ENCODE peak calls at places on chromosomes 5 and 9, in four cellular contexts. F is endothelial cell; U is stimulated activated CD4-positive, alpha-beta T cell treated with anti-CD3 and anti-CD28 coated beads, Interleukin-1b, Interleukin-23, amount 100 ng/mL, for 1 hour; D is right cardiac atrium. H is an unnamed sample.

GRCh38 chr9:97638666-97639065 is 5.0 kb downstream of the NCBP1 start:
- DNase-seq in F (no peak), U (no peak), D (no peak), H (no peak)

GRCh38 chr5:19795218-19795617 is 192.8 kb downstream of the CDH18 start:
- DNase-seq in F (no peak), U (no peak), D (no peak), H (no peak)

GRCh38 chr5:160071521-160072299 is 47.5 kb downstream of the PWWP2A start:
- DNase-seq in F (peak), U (no peak), D (peak), H (no peak)

GRCh38 chr9:116288658-116289057 is 135.1 kb downstream of the PAPPA start:
- DNase-seq in F (no peak), U (no peak), D (no peak), H (no peak)

GRCh38 chr9:116565986-116566385 is 121.1 kb upstream of the TRIM32 start:
- DNase-seq in F (no peak), U (no peak), D (no peak), H (no peak)

GRCh38 chr5:180209137-180209581 is at the start of gene RASGEF1C:
- DNase-seq in F (peak), U (peak), D (peak), H (peak)

GRCh38 chr5:160463775-160464465 is 42.3 kb downstream of the PTTG1 start:
- DNase-seq in F (no peak), U (no peak), D (no peak), H (no peak)

GRCh38 chr9:109640232-109641078 is 139.5 kb upstream of the PALM2AKAP2 start:
- DNase-seq in F (peak), U (no peak), D (peak), H (peak)

GRCh38 chr5:14534773-14535172 is 46.8 kb upstream of the OTULINL start:
- DNase-seq in F (no peak), U (no peak), D (no peak), H (no peak)

GRCh38 chr5:151742870-151743294 is 15.5 kb downstream of the ATOX1 start:
- DNase-seq in F (peak), U (no peak), D (peak), H (peak)

GRCh38 chr5:140420665-140421361 is 19.2 kb downstream of the ANKHD1 start:
- DNase-seq in F (no peak), U (no peak), D (no peak), H (no peak)

GRCh38 chr9:88828018-88828417 is 163.2 kb upstream of the S1PR3 start:
- DNase-seq in F (no peak), U (no peak), D (peak), H (no peak)

GRCh38 chr9:88747768-88748167 is 212.8 kb downstream of the NXNL2 start:
- DNase-seq in F (no peak), U (no peak), D (no peak), H (no peak)

GRCh38 chr9:137828527-137829259 is 48.9 kb upstream of the CACNA1B start:
- DNase-seq in F (peak), U (no peak), D (no peak), H (no peak)

GRCh38 chr9:19875291-19875910 is 86.6 kb upstream of the SLC24A2 start:
- DNase-seq in F (no peak), U (no peak), D (no peak), H (no peak)

GRCh38 chr9:137445930-137446431 is 4.8 kb upstream of the ENTPD8 start:
- DNase-seq in F (no peak), U (no peak), D (peak), H (peak)

GRCh38 chr5:140113180-140113698 is 670 bp upstream of the PURA start:
- DNase-seq in F (peak), U (no peak), D (peak), H (peak)

GRCh38 chr9:124251605-124252366 is 6.0 kb upstream of the NEK6 start:
- DNase-seq in F (no peak), U (no peak), D (peak), H (no peak)

GRCh38 chr5:14925326-14925725 is 53.7 kb upstream of the ANKH start:
- DNase-seq in F (no peak), U (no peak), D (no peak), H (no peak)

GRCh38 chr9:18568969-18569368 is 95.0 kb downstream of the ADAMTSL1 start:
- DNase-seq in F (no peak), U (no peak), D (no peak), H (no peak)

GRCh38 chr5:38765461-38765861 is 80.4 kb upstream of the OSMR start:
- DNase-seq in F (no peak), U (no peak), D (no peak), H (no peak)

H was measured in glutamatergic neuron.